ENCODE peak calls at places on chromosomes 4 and X, in six cellular contexts. O is RWPE1, Q is dorsolateral prefrontal cortex, W is GM23248, N is cardiac muscle cell, J is neural progenitor cell. E is an unnamed sample.

GRCh38 chrX:154505726-154506125 is 10.3 kb downstream of the FAM3A start:
- DNase-seq in J (no peak), Q (no peak), W (peak), O (no peak), N (no peak), E (no peak)

GRCh38 chr4:144176476-144176875 is 36.0 kb upstream of the GYPA start:
- DNase-seq in N (no peak), Q (no peak), J (no peak), O (no peak), W (no peak), E (no peak)

GRCh38 chr4:189126040-189126439 is 814.6 kb upstream of the FRG1 start:
- DNase-seq in O (no peak), Q (no peak), J (no peak), N (no peak), W (no peak), E (no peak)

GRCh38 chr4:1407657-1408333 is 1.6 kb upstream of the NKX1-1 start:
- DNase-seq in N (no peak), W (no peak), Q (no peak), O (no peak), J (no peak), E (peak)

GRCh38 chr4:30380404-30380998 is 339.7 kb upstream of the PCDH7 start:
- DNase-seq in W (peak), N (peak), J (peak), Q (no peak), O (peak), E (no peak)

GRCh38 chrX:25721564-25721963 is 416.6 kb upstream of the MAGEB18 start:
- DNase-seq in W (peak), J (peak), O (no peak), N (peak), Q (no peak), E (no peak)

GRCh38 chrX:38805294-38806053 is 4.2 kb downstream of the MID1IP1 start:
- DNase-seq in J (peak), O (peak), W (peak), N (peak), Q (peak), E (peak)

GRCh38 chrX:77924320-77924859 is 13.9 kb downstream of the ATP7A start:
- DNase-seq in J (no peak), N (no peak), Q (no peak), W (no peak), O (no peak), E (no peak)

GRCh38 chr4:1233641-1234277 is 15.2 kb downstream of the CTBP1 start:
- DNase-seq in N (no peak), J (no peak), W (peak), O (no peak), Q (no peak), E (no peak)

GRCh38 chr4:173807347-173807746 is 277.3 kb upstream of the HAND2 start:
- DNase-seq in W (peak), Q (no peak), N (no peak), O (no peak), J (no peak), E (peak)

GRCh38 chr4:141375855-141376254 is 155.2 kb downstream of the ZNF330 start:
- DNase-seq in J (peak), O (peak), Q (no peak), N (no peak), W (peak), E (no peak)

GRCh38 chr4:38948551-38948950 is 80.9 kb downstream of the FAM114A1 start:
- DNase-seq in N (no peak), W (peak), J (no peak), Q (no peak), O (peak), E (peak)

GRCh38 chrX:119488749-119489148 is 20.5 kb downstream of the SLC25A5 start:
- DNase-seq in O (no peak), J (peak), Q (peak), N (peak), W (peak), E (peak)

GRCh38 chr4:60865238-60865637 is 334.9 kb upstream of the ADGRL3 start:
- DNase-seq in J (peak), Q (no peak), N (peak), W (no peak), O (peak), E (no peak)

GRCh38 chr4:98642991-98643426 is 15.4 kb downstream of the TSPAN5 start:
- DNase-seq in W (peak), O (peak), N (no peak), J (no peak), Q (no peak), E (no peak)

GRCh38 chr4:37780444-37781133 is 45.9 kb upstream of the PGM2 start:
- DNase-seq in N (no peak), Q (no peak), O (no peak), W (peak), J (peak), E (no peak)

GRCh38 chr4:141643557-141643956 is 7.2 kb downstream of the IL15 start:
- DNase-seq in J (no peak), Q (no peak), W (peak), O (peak), N (no peak), E (no peak)

GRCh38 chr4:1376391-1376840 is 29.4 kb downstream of the UVSSA start:
- DNase-seq in N (no peak), O (no peak), J (no peak), W (no peak), Q (peak), E (peak)

GRCh38 chr4:57270350-57270749 is 160.2 kb upstream of the IGFBP7 start:
- DNase-seq in O (no peak), N (peak), W (peak), J (no peak), Q (no peak), E (no peak)

GRCh38 chr4:40325406-40326019 is 9.6 kb upstream of the CHRNA9 start:
- DNase-seq in J (peak), W (peak), Q (peak), N (peak), O (peak), E (no peak)

GRCh38 chrX:12989456-12989855 is 14.5 kb downstream of the TMSB4X start:
- DNase-seq in Q (no peak), O (no peak), J (no peak), N (no peak), W (no peak), E (no peak)

GRCh38 chr4:158056689-158057245 is 116.1 kb downstream of the GASK1B start:
- DNase-seq in O (no peak), J (no peak), Q (no peak), W (no peak), N (peak), E (no peak)

GRCh38 chrX:111182938-111183337 is 86.9 kb downstream of the PAK3 start:
- DNase-seq in Q (no peak), J (no peak), W (no peak), O (no peak), N (no peak), E (no peak)

GRCh38 chrX:39211501-39211900 is 410.2 kb downstream of the MID1IP1 start:
- DNase-seq in W (no peak), Q (no peak), N (no peak), O (no peak), J (no peak), E (no peak)

GRCh38 chr4:108078024-108078733 is 88.5 kb downstream of the HADH start:
- DNase-seq in J (no peak), O (no peak), Q (no peak), W (no peak), N (no peak), E (no peak)

GRCh38 chr4:7328162-7328912 is 106.4 kb downstream of the PSAPL1 start:
- DNase-seq in W (no peak), O (no peak), N (no peak), J (no peak), Q (no peak), E (no peak)

GRCh38 chr4:172202480-172203076 is 389.4 kb downstream of the GALNTL6 start:
- DNase-seq in N (peak), W (peak), Q (no peak), J (peak), O (peak), E (no peak)

GRCh38 chr4:107843394-107843793 is 18.7 kb downstream of the SGMS2 start:
- DNase-seq in J (no peak), N (no peak), W (no peak), Q (no peak), O (no peak), E (no peak)

GRCh38 chrX:74351760-74352159 is 47.8 kb downstream of the ZCCHC13 start:
- DNase-seq in N (no peak), J (no peak), O (no peak), Q (no peak), W (peak), E (no peak)

GRCh38 chr4:4386736-4387392 is at the start of gene NSG1:
- DNase-seq in N (peak), Q (peak), J (peak), O (peak), W (peak), E (no peak)

DNA sequence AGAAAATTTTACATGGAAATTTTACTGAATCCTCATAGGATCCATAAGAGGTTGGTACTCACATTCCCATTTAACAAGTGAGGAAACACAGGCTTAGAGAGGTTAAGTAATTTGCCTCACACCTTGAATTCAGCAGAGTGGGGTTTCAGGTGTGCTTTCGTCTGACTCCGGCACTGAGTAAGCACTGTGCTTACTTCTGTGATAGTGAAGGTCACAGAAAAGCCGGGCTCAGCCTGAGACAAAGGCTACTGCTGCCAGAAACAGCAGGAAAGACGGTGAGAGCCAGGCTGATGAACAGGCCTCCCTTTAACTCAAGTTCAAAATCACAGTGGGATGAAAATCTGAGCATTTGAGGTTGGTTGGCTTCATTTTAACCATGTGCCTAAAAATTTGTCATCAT is 121.0 kb upstream of the LNX1 start:
- DNase-seq in W (no peak), J (no peak), N (peak), Q (no peak), O (no peak), E (no peak)
- H3K27ac ChIP-seq in W (no peak), J (no peak), N (no peak), Q (no peak), O (no peak), E (no peak)

GRCh38 chrX:11458175-11458574 is 165.0 kb downstream of the AMELX start:
- DNase-seq in W (peak), N (no peak), J (no peak), O (no peak), Q (no peak), E (peak)
- H3K27ac ChIP-seq in W (no peak), N (no peak), J (no peak), O (no peak), Q (no peak), E (no peak)

DNA sequence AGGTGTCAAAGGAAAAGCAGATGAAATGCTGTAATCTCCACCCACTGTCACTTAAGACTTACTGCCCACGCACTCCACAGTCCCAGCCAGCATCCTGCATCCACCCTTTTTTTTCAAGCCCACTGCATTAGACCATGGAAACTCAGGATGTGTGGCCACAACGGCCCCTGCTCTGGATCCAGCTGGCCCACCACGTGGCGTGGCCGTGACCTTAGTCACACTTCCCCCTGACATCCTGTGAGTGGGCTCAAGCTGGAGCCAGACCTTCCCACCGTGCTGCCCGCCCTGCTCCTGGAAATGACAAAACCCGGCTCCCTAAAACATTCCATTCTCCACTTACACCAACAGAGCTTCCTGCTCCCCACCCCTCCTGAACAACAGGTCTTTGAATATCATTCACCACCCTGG is 588.3 kb upstream of the DIPK2B start:
- DNase-seq in Q (no peak), O (no peak), N (no peak), J (no peak), W (peak), E (no peak)
- H3K27ac ChIP-seq in Q (peak), O (peak), N (no peak), J (no peak), W (peak), E (no peak)

GRCh38 chr4:152699313-152699712 is 19.5 kb upstream of the TMEM154 start:
- DNase-seq in N (no peak), J (no peak), W (no peak), Q (no peak), O (no peak), E (no peak)
- H3K27ac ChIP-seq in N (no peak), J (no peak), W (no peak), Q (no peak), O (no peak), E (no peak)

E was measured in tibial artery.